ENCODE peak calls at places on chromosomes 2 and 18, in six cellular contexts. E, Q, Y, A, Z and I are unnamed samples.

GRCh38 chr2:79327460-79327859 is 167.9 kb upstream of the REG3A start:
- DNase-seq in E (no peak), Q (no peak), Y (no peak), A (no peak), Z (no peak), I (no peak)

GRCh38 chr2:60550151-60550983 is 3.1 kb downstream of the BCL11A start:
- DNase-seq in E (peak), Q (peak), Y (peak), A (peak), Z (peak), I (peak)

GRCh38 chr2:239601201-239601851 is 200.5 kb upstream of the HDAC4 start:
- DNase-seq in E (peak), Q (no peak), Y (no peak), A (no peak), Z (no peak), I (no peak)

GRCh38 chr18:77250926-77251729 is 1.5 kb downstream of the GALR1 start:
- DNase-seq in E (peak), Q (no peak), Y (peak), A (no peak), Z (no peak), I (no peak)

GRCh38 chr2:228048838-228049490 is 132.5 kb downstream of the SPHKAP start:
- DNase-seq in E (peak), Q (peak), Y (peak), A (peak), Z (no peak), I (peak)

GRCh38 chr2:67451086-67451832 is 54.1 kb downstream of the ETAA1 start:
- DNase-seq in E (no peak), Q (peak), Y (peak), A (peak), Z (no peak), I (peak)

GRCh38 chr18:13621886-13622619 is 104.3 kb downstream of the FAM210A start:
- DNase-seq in E (no peak), Q (no peak), Y (no peak), A (no peak), Z (no peak), I (no peak)

GRCh38 chr2:170701011-170701410 is 14.1 kb upstream of the SP5 start:
- DNase-seq in E (no peak), Q (no peak), Y (no peak), A (no peak), Z (no peak), I (no peak)

GRCh38 chr2:134127496-134127895 is 126.4 kb upstream of the MGAT5 start:
- DNase-seq in E (no peak), Q (no peak), Y (no peak), A (no peak), Z (peak), I (no peak)

GRCh38 chr2:231672617-231673347 is 35.5 kb upstream of the PTMA start:
- DNase-seq in E (no peak), Q (no peak), Y (peak), A (peak), Z (no peak), I (no peak)

GRCh38 chr18:25974630-25975077 is 115.8 kb downstream of the SS18 start:
- DNase-seq in E (no peak), Q (no peak), Y (no peak), A (no peak), Z (no peak), I (no peak)

GRCh38 chr2:189698020-189698887 is 23.8 kb downstream of the ANKAR start:
- DNase-seq in E (no peak), Q (peak), Y (peak), A (peak), Z (peak), I (peak)

GRCh38 chr18:48923746-48924580 is 26.8 kb downstream of the SMAD7 start:
- DNase-seq in E (peak), Q (peak), Y (peak), A (no peak), Z (no peak), I (no peak)

GRCh38 chr18:33928226-33928625 is 296.5 kb downstream of the NOL4 start:
- DNase-seq in E (no peak), Q (no peak), Y (peak), A (no peak), Z (no peak), I (no peak)

GRCh38 chr18:6660334-6660733 is 69.2 kb upstream of the ARHGAP28 start:
- DNase-seq in E (no peak), Q (no peak), Y (no peak), A (no peak), Z (no peak), I (no peak)

GRCh38 chr2:3317871-3318270 is 59.7 kb downstream of the EIPR1 start:
- DNase-seq in E (no peak), Q (no peak), Y (no peak), A (no peak), Z (no peak), I (no peak)

GRCh38 chr2:74921236-74921736 is 37.2 kb upstream of the POLE4 start:
- DNase-seq in E (no peak), Q (peak), Y (no peak), A (no peak), Z (no peak), I (no peak)

GRCh38 chr2:29114841-29115609 is at the start of gene CLIP4:
- DNase-seq in E (peak), Q (peak), Y (peak), A (no peak), Z (peak), I (no peak)

GRCh38 chr2:72144412-72144745 is 3.3 kb downstream of the CYP26B1 start:
- DNase-seq in E (no peak), Q (no peak), Y (no peak), A (no peak), Z (no peak), I (no peak)

GRCh38 chr18:36211612-36212065 is 24.3 kb downstream of the MOCOS start:
- DNase-seq in E (no peak), Q (peak), Y (no peak), A (no peak), Z (no peak), I (no peak)

GRCh38 chr2:132387126-132387525 is 29.5 kb upstream of the GPR39 start:
- DNase-seq in E (no peak), Q (no peak), Y (no peak), A (no peak), Z (no peak), I (no peak)

GRCh38 chr2:134108124-134108523 is 145.7 kb upstream of the MGAT5 start:
- DNase-seq in E (no peak), Q (peak), Y (no peak), A (no peak), Z (no peak), I (no peak)

GRCh38 chr18:328928-329327 is 61.1 kb upstream of the THOC1 start:
- DNase-seq in E (no peak), Q (no peak), Y (no peak), A (no peak), Z (no peak), I (no peak)

GRCh38 chr2:86352137-86352931 is 14.9 kb upstream of the REEP1 start:
- DNase-seq in E (peak), Q (no peak), Y (no peak), A (no peak), Z (no peak), I (no peak)

GRCh38 chr2:96330407-96330806 is 5.2 kb upstream of the NCAPH start:
- DNase-seq in E (no peak), Q (peak), Y (peak), A (peak), Z (no peak), I (no peak)

GRCh38 chr18:11842562-11842961 is 8.7 kb upstream of the CHMP1B start:
- DNase-seq in E (no peak), Q (no peak), Y (no peak), A (no peak), Z (no peak), I (peak)

GRCh38 chr18:13262839-13263691 is 44.5 kb downstream of the LDLRAD4 start:
- DNase-seq in E (no peak), Q (no peak), Y (no peak), A (no peak), Z (no peak), I (no peak)

GRCh38 chr2:19409001-19409400 is 50.6 kb upstream of the OSR1 start:
- DNase-seq in E (no peak), Q (no peak), Y (peak), A (no peak), Z (no peak), I (no peak)

GRCh38 chr18:22872894-22873537 is 60.1 kb upstream of the RBBP8 start:
- DNase-seq in E (no peak), Q (no peak), Y (peak), A (peak), Z (no peak), I (no peak)

GRCh38 chr2:136306801-136307200 is 188.9 kb upstream of the CXCR4 start:
- DNase-seq in E (no peak), Q (no peak), Y (no peak), A (no peak), Z (no peak), I (no peak)

GRCh38 chr2:177282101-177282573 is 17.6 kb upstream of the NFE2L2 start:
- DNase-seq in E (no peak), Q (peak), Y (peak), A (no peak), Z (no peak), I (no peak)

GRCh38 chr2:172639823-172640222 is 83.9 kb downstream of the PDK1 start:
- DNase-seq in E (no peak), Q (peak), Y (peak), A (no peak), Z (no peak), I (no peak)

GRCh38 chr2:47437287-47437686 is 34.3 kb downstream of the MSH2 start:
- DNase-seq in E (no peak), Q (peak), Y (peak), A (no peak), Z (no peak), I (no peak)

GRCh38 chr2:143558665-143559064 is 429.4 kb downstream of the ARHGAP15 start:
- DNase-seq in E (no peak), Q (peak), Y (peak), A (no peak), Z (no peak), I (no peak)

GRCh38 chr18:25229858-25230257 is 122.1 kb downstream of the ZNF521 start:
- DNase-seq in E (no peak), Q (no peak), Y (no peak), A (no peak), Z (no peak), I (no peak)